ENCODE peak calls at places on chromosome 14, in five cellular contexts. N is sigmoid colon, H is NCI-H69, K is SJSA1, U is prostate gland. J is an unnamed sample.

GRCh38 chr14:32509632-32510187 is 180.6 kb downstream of the AKAP6 start:
- DNase-seq in N (peak), H (peak), K (peak), U (peak), J (no peak)

GRCh38 chr14:41302776-41303175 is 303.9 kb upstream of the LRFN5 start:
- DNase-seq in N (no peak), H (peak), K (no peak), U (no peak), J (no peak)

GRCh38 chr14:76699901-76700590 is 61.2 kb upstream of the VASH1 start:
- DNase-seq in N (no peak), H (no peak), K (peak), U (no peak), J (no peak)

GRCh38 chr14:24339284-24340151 is at the start of gene RIPK3:
- DNase-seq in N (no peak), H (no peak), K (no peak), U (no peak), J (peak)

GRCh38 chr14:100533647-100534485 is 53.4 kb downstream of the BEGAIN start:
- DNase-seq in N (peak), H (no peak), K (peak), U (peak), J (peak)

GRCh38 chr14:76968621-76969063 is 59.9 kb downstream of the IRF2BPL start:
- DNase-seq in N (no peak), H (peak), K (no peak), U (no peak), J (no peak)

GRCh38 chr14:94823556-94824341 is 53.8 kb upstream of the GSC start:
- DNase-seq in N (no peak), H (peak), K (peak), U (no peak), J (no peak)

GRCh38 chr14:33794791-33795300 is 156.0 kb downstream of the EGLN3 start:
- DNase-seq in N (no peak), H (no peak), K (no peak), U (no peak), J (no peak)

GRCh38 chr14:69652942-69653680 is 41.7 kb downstream of the SUSD6 start:
- DNase-seq in N (no peak), H (no peak), K (no peak), U (no peak), J (no peak)

GRCh38 chr14:23661542-23661941 is 25.4 kb downstream of the DHRS2 start:
- DNase-seq in N (no peak), H (no peak), K (no peak), U (no peak), J (no peak)

GRCh38 chr14:33568935-33569579 is 381.8 kb downstream of the EGLN3 start:
- DNase-seq in N (no peak), H (no peak), K (no peak), U (no peak), J (no peak)